ENCODE peak calls at places on chromosomes 12 and 14, in six cellular contexts. W is uterus; C is CD4-positive, CD25-positive, alpha-beta regulatory T cell; Y is IMR-90; B is tibial artery; S is A549. Z is an unnamed sample.

GRCh38 chr12:64610092-64610659 is at the start of gene RASSF3:
- DNase-seq in W (peak; percentile 74), C (peak; percentile 70), Y (peak; percentile 67), B (peak; percentile 44), S (peak; percentile 53), Z (no peak)

GRCh38 chr14:51653096-51653814 is 1.5 kb downstream of the FRMD6 start:
- DNase-seq in W (no peak), C (no peak), Y (peak; percentile 60), B (no peak), S (peak; percentile 29), Z (peak; percentile 89)

GRCh38 chr12:23510484-23510883 is 439.0 kb downstream of the SOX5 start:
- DNase-seq in W (no peak), C (no peak), Y (no peak), B (no peak), S (no peak), Z (no peak)

GRCh38 chr12:89270548-89270947 is 81.8 kb downstream of the DUSP6 start:
- DNase-seq in W (no peak), C (no peak), Y (no peak), B (no peak), S (no peak), Z (no peak)

GRCh38 chr12:56916996-56917333 is 17.2 kb downstream of the SDR9C7 start:
- DNase-seq in W (no peak), C (no peak), Y (no peak), B (no peak), S (no peak), Z (no peak)

GRCh38 chr14:55301722-55302121 is 30.5 kb downstream of the FBXO34 start:
- DNase-seq in W (no peak), C (no peak), Y (peak; percentile 63), B (no peak), S (no peak), Z (no peak)

GRCh38 chr12:47979686-47980085 is 16.3 kb downstream of the TMEM106C start:
- DNase-seq in W (no peak), C (no peak), Y (no peak), B (no peak), S (no peak), Z (no peak)

GRCh38 chr14:74217672-74218448 is 21.4 kb upstream of the VSX2 start:
- DNase-seq in W (peak; percentile 61), C (peak; percentile 64), Y (peak; percentile 46), B (peak; percentile 43), S (peak; percentile 90), Z (no peak)

GRCh38 chr12:22481557-22482104 is 62.7 kb downstream of the C2CD5 start:
- DNase-seq in W (no peak), C (no peak), Y (no peak), B (no peak), S (no peak), Z (no peak)

GRCh38 chr14:97253756-97254155 is 456.6 kb downstream of the VRK1 start:
- DNase-seq in W (no peak), C (no peak), Y (no peak), B (no peak), S (no peak), Z (no peak)

GRCh38 chr12:56521590-56522371 is at the start of gene RBMS2:
- DNase-seq in W (peak; percentile 81), C (peak; percentile 53), Y (peak; percentile 94), B (peak; percentile 88), S (peak; percentile 81), Z (peak; percentile 71)

GRCh38 chr14:74720526-74720925 is 7.6 kb downstream of the FCF1 start:
- DNase-seq in W (no peak), C (no peak), Y (peak; percentile 90), B (no peak), S (no peak), Z (no peak)

GRCh38 chr12:6141048-6141447 is 16.6 kb upstream of the VWF start:
- DNase-seq in W (no peak), C (peak; percentile 52), Y (peak; percentile 70), B (peak; percentile 30), S (no peak), Z (no peak)

GRCh38 chr12:127909031-127909430 is 357.9 kb upstream of the TMEM132C start:
- DNase-seq in W (no peak), C (no peak), Y (no peak), B (no peak), S (no peak), Z (no peak)

GRCh38 chr12:112116232-112117060 is 7.9 kb upstream of the NAA25 start:
- DNase-seq in W (no peak), C (no peak), Y (peak; percentile 61), B (peak; percentile 72), S (peak; percentile 28), Z (peak; percentile 95)

GRCh38 chr12:128961957-128962356 is 108.7 kb downstream of the GLT1D1 start:
- DNase-seq in W (no peak), C (no peak), Y (no peak), B (no peak), S (no peak), Z (no peak)

GRCh38 chr12:54206807-54207206 is 18.0 kb upstream of the SMUG1 start:
- DNase-seq in W (no peak), C (no peak), Y (no peak), B (no peak), S (no peak), Z (no peak)

GRCh38 chr12:115001538-115001937 is 317.6 kb upstream of the TBX3 start:
- DNase-seq in W (no peak), C (no peak), Y (no peak), B (no peak), S (no peak), Z (no peak)

GRCh38 chr12:89153341-89153740 is 199.0 kb downstream of the DUSP6 start:
- DNase-seq in W (no peak), C (no peak), Y (no peak), B (no peak), S (no peak), Z (no peak)

GRCh38 chr14:56199095-56199975 is 81.1 kb downstream of the PELI2 start:
- DNase-seq in W (peak; percentile 28), C (no peak), Y (peak; percentile 99), B (peak; percentile 62), S (peak; percentile 63), Z (no peak)

GRCh38 chr12:29238822-29239291 is 89.8 kb downstream of the FAR2 start:
- DNase-seq in W (no peak), C (no peak), Y (peak; percentile 34), B (no peak), S (no peak), Z (no peak)

GRCh38 chr12:29230800-29231560 is 81.9 kb downstream of the FAR2 start:
- DNase-seq in W (no peak), C (no peak), Y (no peak), B (no peak), S (no peak), Z (no peak)

GRCh38 chr12:29234552-29234951 is 85.5 kb downstream of the FAR2 start:
- DNase-seq in W (no peak), C (no peak), Y (no peak), B (no peak), S (no peak), Z (no peak)

GRCh38 chr12:29232086-29232485 is 83.0 kb downstream of the FAR2 start:
- DNase-seq in W (no peak), C (no peak), Y (no peak), B (no peak), S (no peak), Z (no peak)

DNA sequence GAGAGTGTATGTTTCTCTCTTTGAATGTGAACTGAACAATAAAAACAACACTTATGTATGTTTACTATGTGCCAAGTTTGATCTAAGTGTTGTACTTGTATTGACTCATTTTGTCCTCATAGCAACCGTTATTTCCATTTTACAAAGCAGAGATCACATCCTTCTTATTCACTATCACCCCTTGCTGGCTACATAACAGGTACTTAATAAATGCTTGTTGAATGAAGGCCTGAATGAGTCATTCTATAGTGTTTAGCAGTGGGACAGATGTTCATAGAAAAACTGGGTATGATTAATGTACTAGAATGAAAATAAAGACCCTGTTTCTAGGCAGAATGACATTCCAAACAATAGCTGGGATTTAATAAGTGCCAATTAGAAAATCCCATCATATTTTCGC is 85.9 kb downstream of the FAR2 start:
- DNase-seq in W (no peak), C (no peak), Y (peak; percentile 11), B (no peak), S (no peak), Z (no peak)
- H3K27ac ChIP-seq in W (no peak overlapping the region), C (no peak overlapping the region), Y (no peak overlapping the region), B (no peak overlapping the region), S (no peak overlapping the region), Z (no peak overlapping the region)

DNA sequence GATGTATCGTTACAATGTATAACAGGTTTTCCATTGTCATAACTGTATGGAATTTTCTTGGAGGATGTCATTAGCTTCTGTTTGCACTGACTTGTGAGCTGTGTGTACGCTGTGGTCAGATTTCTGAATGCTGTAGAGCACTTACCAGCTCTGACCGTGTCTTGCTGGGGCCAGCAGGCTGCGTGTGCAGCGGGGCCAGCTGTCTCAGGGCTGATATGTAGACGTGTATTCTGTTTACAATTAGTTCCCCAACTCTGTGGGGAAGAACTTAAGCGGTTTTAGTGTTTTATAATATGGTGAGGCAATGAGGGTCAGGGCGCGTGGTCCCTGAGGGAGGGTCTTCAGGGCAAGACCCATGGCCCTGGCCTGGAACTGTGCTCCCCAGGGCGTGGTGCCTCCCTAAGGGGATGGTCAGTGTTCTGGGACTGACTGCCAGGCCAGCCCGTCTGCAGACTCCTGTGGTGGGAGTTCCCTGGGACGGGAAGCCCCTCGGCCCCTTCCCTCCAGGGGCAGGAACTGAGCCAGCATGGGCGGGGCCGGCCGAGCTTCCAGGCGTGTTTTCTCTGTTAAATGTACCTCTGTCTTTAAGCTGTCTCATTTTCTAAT is 18.7 kb downstream of the XRCC3 start:
- DNase-seq in W (peak; percentile 69), C (no peak), Y (peak; percentile 91), B (no peak), S (no peak), Z (no peak)
- H3K27ac ChIP-seq in W (peak overlapping the region; percentile 67), C (no peak overlapping the region), Y (peak overlapping the region; percentile 68), B (peak overlapping the region; percentile 70), S (no peak overlapping the region), Z (peak overlapping the region; percentile 84)

DNA sequence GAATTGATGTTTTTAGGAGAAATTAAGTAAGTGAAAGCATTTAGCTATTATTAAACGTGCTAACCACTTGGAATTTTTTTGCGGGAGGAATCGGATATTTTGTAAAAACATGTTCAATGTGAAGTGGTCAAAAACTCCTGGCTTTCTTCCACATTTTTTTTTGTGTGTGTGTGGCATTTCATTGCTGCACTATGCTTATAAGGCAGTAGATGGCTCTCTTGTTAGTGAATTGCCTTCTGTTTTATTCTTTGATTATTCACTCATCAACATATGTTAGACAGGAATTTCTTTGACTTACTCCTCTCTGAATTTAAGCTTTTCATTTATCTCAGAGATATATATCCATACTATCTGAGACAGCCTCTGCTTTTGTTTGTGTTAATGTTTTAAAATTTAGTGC is 71.3 kb downstream of the DERA start:
- DNase-seq in W (no peak), C (no peak), Y (peak; percentile 67), B (no peak), S (peak; percentile 15), Z (peak; percentile 24)
- H3K27ac ChIP-seq in W (peak overlapping the region; percentile 35), C (no peak overlapping the region), Y (no peak overlapping the region), B (no peak overlapping the region), S (no peak overlapping the region), Z (peak overlapping the region; percentile 51)

DNA sequence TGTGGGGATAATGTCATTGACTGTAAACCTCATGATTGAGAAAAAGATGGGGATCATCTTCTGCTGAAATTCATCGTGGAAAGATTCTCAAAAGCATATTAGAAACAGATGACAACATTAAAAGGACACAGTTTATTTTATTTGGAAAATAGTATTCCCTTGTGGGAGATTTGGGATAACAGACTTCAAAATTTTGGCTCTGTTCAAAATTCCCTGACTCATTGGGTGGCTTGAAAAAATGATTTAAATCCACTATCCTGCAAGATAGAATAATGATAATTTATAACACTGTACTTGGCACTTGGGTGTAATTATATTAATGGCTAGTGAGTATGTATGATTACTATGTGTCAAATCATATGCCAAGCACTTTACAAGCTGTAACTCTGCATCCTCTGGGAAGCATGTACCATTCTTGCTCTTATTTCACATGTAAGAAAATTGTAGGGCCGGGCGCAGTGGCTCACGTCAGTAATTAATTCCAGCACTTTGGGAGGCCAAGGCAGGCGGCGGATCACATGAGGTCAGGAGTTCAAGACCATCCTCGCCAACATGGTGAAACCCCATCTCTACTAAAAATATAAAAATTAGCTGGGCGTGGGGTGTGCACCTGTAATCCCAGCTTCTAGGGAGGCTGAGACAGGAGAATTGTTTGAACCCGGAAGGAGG is 128.8 kb downstream of the LMNTD1 start:
- DNase-seq in W (no peak), C (no peak), Y (no peak), B (no peak), S (no peak), Z (no peak)
- H3K27ac ChIP-seq in W (no peak overlapping the region), C (no peak overlapping the region), Y (no peak overlapping the region), B (no peak overlapping the region), S (no peak overlapping the region), Z (no peak overlapping the region)